ENCODE peak calls at places on chromosome 17, in seven cellular contexts. F is esophagus muscularis mucosa, C is A549, U is transverse colon, W is tibial nerve, X is upper lobe of left lung, P is stomach. G is an unnamed sample.

GRCh38 chr17:19327039-19327776 is 35.3 kb downstream of the B9D1 start:
- DNase-seq in F (no peak), C (peak), U (no peak), W (no peak), X (peak), P (no peak), G (no peak)

GRCh38 chr17:15262291-15263205 is 2.6 kb downstream of the PMP22 start:
- DNase-seq in F (peak), C (peak), U (peak), W (peak), X (peak), P (peak), G (peak)

GRCh38 chr17:76119409-76120371 is 16.1 kb upstream of the EXOC7 start:
- DNase-seq in F (no peak), C (no peak), U (no peak), W (no peak), X (no peak), P (no peak), G (no peak)

GRCh38 chr17:11642655-11643054 is 44.4 kb downstream of the DNAH9 start:
- DNase-seq in F (peak), C (no peak), U (no peak), W (peak), X (no peak), P (no peak), G (no peak)

GRCh38 chr17:14950216-14950615 is 314.9 kb downstream of the PMP22 start:
- DNase-seq in F (peak), C (no peak), U (no peak), W (no peak), X (no peak), P (no peak), G (no peak)

GRCh38 chr17:75271955-75272847 is 1.2 kb upstream of the MIF4GD start:
- DNase-seq in F (no peak), C (peak), U (no peak), W (no peak), X (no peak), P (no peak), G (no peak)

GRCh38 chr17:45833826-45834439 is 10.7 kb upstream of the SPPL2C start:
- DNase-seq in F (no peak), C (no peak), U (no peak), W (no peak), X (no peak), P (no peak), G (no peak)

GRCh38 chr17:62802531-62803205 is 5.4 kb downstream of the MARCHF10 start:
- DNase-seq in F (no peak), C (no peak), U (no peak), W (no peak), X (no peak), P (no peak), G (no peak)

GRCh38 chr17:75516619-75517276 is 420 bp downstream of the TSEN54 start:
- DNase-seq in F (no peak), C (no peak), U (peak), W (no peak), X (no peak), P (no peak), G (peak)

GRCh38 chr17:10192963-10193362 is 5.4 kb downstream of the GAS7 start:
- DNase-seq in F (no peak), C (no peak), U (no peak), W (no peak), X (no peak), P (no peak), G (no peak)

GRCh38 chr17:4490637-4491061 is 8.0 kb upstream of the SPNS2 start:
- DNase-seq in F (no peak), C (no peak), U (no peak), W (no peak), X (peak), P (no peak), G (no peak)

GRCh38 chr17:61662771-61663170 is 71.8 kb upstream of the NACA2 start:
- DNase-seq in F (no peak), C (no peak), U (no peak), W (no peak), X (no peak), P (no peak), G (no peak)

DNA sequence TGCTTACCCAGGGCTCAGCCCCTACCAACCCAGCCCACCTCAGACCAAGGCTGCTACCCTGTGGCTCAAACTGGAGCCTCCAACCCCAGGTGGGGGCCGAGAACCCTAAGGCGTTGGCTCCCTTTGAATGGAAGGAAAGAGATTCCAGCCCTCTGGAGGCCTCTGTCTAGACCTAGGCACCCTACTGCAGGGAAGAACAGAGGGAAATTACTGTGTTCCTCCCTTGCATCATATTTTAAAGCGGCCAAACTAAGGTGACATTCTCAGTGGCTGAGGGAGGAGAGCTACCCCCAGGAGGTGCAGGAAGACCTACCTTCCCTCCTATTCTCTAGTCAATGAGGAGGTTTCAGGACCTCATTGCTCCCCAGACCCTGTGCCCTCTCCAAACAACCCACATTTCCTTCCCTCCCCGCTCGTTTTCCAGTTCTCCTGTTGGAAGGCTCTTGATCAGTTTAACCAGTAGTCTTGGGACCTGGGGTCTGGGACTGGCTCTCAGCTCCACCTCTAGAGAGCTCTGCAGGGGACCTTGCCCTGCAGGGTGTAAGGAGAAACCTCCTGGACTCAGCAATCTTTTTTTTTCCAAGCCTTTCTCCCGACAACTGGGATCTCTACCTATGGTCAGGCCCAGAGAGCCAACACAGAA is 5.5 kb upstream of the HOXB8 start:
- DNase-seq in F (no peak), C (no peak), U (no peak), W (no peak), X (no peak), P (no peak), G (no peak)
- H3K27ac ChIP-seq in F (no peak), C (no peak), U (no peak), W (no peak), X (no peak), P (no peak), G (no peak)

DNA sequence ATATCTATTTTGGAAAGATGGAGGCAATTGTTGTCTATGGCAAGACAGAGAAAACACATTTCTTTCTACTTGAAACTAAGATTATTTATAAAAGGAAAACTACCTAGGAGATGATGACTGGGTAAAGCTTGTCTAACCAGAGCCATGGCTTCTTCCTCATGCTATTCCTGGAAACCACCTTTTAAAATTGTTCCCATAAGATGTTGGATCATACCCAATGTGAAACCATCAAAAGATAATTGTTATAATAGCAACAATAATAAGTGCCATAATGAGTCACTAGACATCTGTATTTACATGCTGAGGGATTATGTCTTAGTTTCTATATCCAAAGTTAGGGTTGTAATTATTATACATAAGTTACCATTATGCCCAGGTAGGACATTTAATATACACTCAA is 428.4 kb downstream of the KCNJ2 start:
- DNase-seq in F (no peak), C (no peak), U (no peak), W (no peak), X (no peak), P (no peak), G (no peak)
- TF ChIP-seq EP300 in F (no peak), C (no peak), U (no peak), W (no peak), X (no peak), P (no peak), G (no peak)

GRCh38 chr17:64329571-64329970 is 61.1 kb downstream of the PECAM1 start:
- DNase-seq in F (no peak), C (no peak), U (no peak), W (no peak), X (no peak), P (no peak), G (no peak)

GRCh38 chr17:64331946-64332493 is 58.6 kb downstream of the PECAM1 start:
- DNase-seq in F (no peak), C (no peak), U (no peak), W (peak), X (peak), P (no peak), G (no peak)

GRCh38 chr17:64334851-64335250 is 55.8 kb downstream of the PECAM1 start:
- DNase-seq in F (no peak), C (no peak), U (no peak), W (no peak), X (no peak), P (no peak), G (no peak)

GRCh38 chr17:64331366-64331765 is 59.3 kb downstream of the PECAM1 start:
- DNase-seq in F (no peak), C (no peak), U (no peak), W (no peak), X (peak), P (no peak), G (no peak)

DNA sequence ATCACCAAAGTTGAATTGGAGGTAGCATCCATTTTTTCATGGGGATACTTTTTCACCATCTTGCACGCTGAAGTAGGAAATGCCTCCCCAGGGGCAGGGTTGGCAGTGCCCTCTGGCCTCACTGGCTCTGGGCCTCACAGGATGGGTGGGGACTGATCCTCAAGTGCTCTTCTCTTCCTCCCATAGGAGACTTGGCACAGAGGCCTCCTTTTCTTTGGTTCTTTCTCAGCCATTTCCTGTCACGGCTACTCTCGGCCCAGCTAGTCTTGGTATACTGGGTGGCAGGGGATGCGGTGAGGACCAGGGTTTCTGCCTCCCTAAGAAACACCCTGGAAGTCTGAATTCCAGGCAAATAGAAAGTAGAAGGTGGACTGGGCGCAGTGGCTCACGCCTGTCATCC is 58.2 kb downstream of the PECAM1 start:
- DNase-seq in F (no peak), C (no peak), U (no peak), W (no peak), X (peak), P (no peak), G (no peak)
- H3K27ac ChIP-seq in F (peak), C (no peak), U (no peak), W (no peak), X (peak), P (no peak), G (no peak)

GRCh38 chr17:68021963-68022362 is 13.6 kb upstream of the KPNA2 start:
- DNase-seq in F (no peak), C (no peak), U (no peak), W (no peak), X (no peak), P (no peak), G (no peak)

GRCh38 chr17:68016838-68017237 is 18.7 kb upstream of the KPNA2 start:
- DNase-seq in F (no peak), C (no peak), U (no peak), W (no peak), X (no peak), P (no peak), G (no peak)

GRCh38 chr17:68020451-68020779 is 15.1 kb upstream of the KPNA2 start:
- DNase-seq in F (no peak), C (no peak), U (no peak), W (no peak), X (no peak), P (no peak), G (no peak)

GRCh38 chr17:68019336-68019674 is 16.2 kb upstream of the KPNA2 start:
- DNase-seq in F (no peak), C (peak), U (no peak), W (no peak), X (no peak), P (no peak), G (no peak)

DNA sequence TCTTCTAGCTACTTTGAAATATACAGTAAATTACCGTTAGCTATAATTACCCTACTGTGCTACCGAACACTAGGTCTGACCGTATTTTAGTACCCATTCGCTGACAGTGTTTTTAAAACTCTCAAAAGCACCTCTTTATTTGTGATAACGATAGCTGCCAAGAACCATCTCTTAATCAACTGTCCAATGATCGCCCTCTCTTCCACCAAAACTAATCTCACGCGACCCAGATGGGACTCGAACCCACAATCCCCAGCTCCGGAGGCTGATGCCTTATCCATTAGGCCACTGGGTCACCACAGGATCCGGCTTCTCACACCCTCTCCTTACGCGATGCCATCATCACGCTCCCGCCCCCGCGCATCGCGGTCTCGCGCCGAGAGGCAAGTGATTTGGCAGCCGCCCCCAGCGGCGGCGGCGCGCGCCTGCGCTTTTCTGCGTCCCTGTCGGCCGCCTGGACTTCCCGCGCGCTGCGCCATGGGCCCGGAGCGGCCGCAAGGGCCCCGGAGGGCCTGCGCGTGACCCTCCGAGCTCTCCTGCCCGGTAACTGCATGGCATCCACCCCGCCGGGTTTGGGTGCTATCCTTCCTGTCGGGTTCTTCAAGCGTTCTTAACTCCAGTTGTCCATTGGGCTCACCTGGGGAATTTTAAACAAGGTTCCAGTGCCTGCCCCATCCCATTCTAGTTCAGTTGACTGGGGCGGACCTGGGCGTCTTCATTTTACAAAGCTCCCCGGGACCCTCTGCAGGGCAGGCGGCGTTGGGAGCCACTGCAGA is 15.7 kb upstream of the KPNA2 start:
- DNase-seq in F (peak), C (peak), U (peak), W (peak), X (peak), P (peak), G (peak)
- TF ChIP-seq EP300 in F (no peak), C (no peak), U (no peak), W (peak), X (no peak), P (no peak), G (no peak)

DNA sequence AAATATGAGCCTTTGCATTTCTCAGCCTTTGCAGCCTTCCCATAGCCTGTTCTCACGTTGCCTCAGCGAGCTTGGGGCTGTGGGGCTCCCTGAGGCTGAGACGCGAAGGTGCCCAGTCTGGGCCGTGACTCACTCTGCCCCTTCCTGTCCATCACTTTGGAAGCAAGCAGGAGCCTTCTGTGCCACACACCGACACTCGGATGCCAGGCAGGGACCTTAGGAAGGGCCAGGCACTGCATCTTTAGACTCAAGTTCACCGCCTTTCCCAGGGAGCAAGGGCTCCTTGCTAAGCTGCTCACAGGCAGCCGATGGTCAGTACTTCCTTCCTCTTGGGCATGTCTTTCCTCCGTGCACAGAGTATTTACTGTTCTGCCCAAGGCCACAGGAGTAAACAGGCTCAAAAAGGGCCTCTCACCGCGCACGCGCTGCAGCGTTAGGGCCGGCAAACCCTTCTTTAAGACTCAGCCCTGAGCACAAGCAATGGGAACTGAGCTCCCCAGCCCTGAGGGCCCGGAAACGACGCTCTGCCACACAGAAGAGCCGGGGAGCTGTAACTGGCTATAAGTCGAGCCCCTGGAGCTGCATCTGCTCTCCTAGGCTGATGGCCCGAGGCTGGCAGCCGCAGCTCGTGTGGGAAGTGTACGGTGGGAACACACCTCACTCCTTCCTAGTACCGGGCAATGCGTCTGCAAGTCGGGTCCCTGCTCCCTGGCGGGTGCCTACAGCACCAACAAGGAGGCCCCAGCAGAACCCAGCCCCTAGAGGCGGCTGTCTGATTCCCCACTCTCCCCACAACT is 7.2 kb downstream of the TIMM22 start:
- DNase-seq in F (no peak), C (no peak), U (no peak), W (no peak), X (no peak), P (peak), G (peak)
- H3K27ac ChIP-seq in F (peak), C (no peak), U (peak), W (no peak), X (peak), P (peak), G (peak)

DNA sequence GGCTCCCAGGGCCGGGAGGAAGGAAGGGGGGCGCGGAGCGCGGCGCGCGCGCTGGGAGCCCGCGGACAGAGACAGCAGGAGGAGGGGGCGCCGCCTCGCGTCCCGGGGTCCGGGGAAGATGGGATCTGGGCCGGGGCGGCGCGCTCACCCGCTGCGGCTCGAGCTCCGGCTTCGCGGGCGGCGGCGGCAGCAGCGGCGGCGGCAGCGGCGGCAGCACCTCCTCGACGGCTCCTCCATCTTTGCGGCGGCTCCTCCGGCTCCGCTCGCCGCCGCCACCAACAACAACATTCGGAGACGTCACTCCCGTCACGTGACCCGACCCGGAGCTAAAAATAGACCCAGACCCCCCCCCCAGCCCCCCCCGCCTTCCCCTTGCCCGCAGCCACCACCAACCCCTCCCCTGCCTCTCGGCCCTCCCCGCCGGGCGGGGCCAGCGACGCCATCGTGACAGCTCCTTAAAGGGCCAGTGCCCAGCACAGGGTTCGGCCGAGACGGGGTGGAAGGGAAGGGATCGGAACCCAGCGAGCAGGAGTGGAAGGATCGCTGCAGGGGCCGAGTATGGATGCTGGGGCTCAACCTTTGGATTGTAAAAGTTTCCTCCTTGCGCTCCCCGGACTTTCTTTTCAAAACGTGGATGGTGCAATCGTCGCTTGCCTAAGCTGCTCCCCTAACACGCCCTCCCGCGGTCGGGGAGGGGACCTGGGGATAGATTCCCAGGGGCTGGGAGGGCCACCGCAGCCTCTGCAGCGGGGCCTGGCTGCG is at the start of gene HDAC5:
- DNase-seq in F (peak), C (peak), U (peak), W (peak), X (peak), P (peak), G (peak)
- TF ChIP-seq EP300 in F (no peak), C (no peak), U (no peak), W (peak), X (no peak), P (no peak), G (peak)

GRCh38 chr17:29698837-29699236 is 76.1 kb upstream of the CORO6 start:
- DNase-seq in F (no peak), C (no peak), U (no peak), W (no peak), X (no peak), P (no peak), G (no peak)

GRCh38 chr17:29694923-29695563 is 72.3 kb upstream of the CORO6 start:
- DNase-seq in F (no peak), C (no peak), U (no peak), W (no peak), X (no peak), P (no peak), G (no peak)

GRCh38 chr17:29697371-29697770 is 74.7 kb upstream of the CORO6 start:
- DNase-seq in F (no peak), C (no peak), U (no peak), W (no peak), X (no peak), P (no peak), G (no peak)

GRCh38 chr17:29698019-29698777 is 75.5 kb upstream of the CORO6 start:
- DNase-seq in F (no peak), C (no peak), U (no peak), W (no peak), X (no peak), P (no peak), G (no peak)

GRCh38 chr17:29693751-29694150 is 71.0 kb upstream of the CORO6 start:
- DNase-seq in F (no peak), C (no peak), U (no peak), W (no peak), X (no peak), P (no peak), G (no peak)
- H3K27ac ChIP-seq in F (no peak), C (no peak), U (no peak), W (no peak), X (no peak), P (no peak), G (no peak)

DNA sequence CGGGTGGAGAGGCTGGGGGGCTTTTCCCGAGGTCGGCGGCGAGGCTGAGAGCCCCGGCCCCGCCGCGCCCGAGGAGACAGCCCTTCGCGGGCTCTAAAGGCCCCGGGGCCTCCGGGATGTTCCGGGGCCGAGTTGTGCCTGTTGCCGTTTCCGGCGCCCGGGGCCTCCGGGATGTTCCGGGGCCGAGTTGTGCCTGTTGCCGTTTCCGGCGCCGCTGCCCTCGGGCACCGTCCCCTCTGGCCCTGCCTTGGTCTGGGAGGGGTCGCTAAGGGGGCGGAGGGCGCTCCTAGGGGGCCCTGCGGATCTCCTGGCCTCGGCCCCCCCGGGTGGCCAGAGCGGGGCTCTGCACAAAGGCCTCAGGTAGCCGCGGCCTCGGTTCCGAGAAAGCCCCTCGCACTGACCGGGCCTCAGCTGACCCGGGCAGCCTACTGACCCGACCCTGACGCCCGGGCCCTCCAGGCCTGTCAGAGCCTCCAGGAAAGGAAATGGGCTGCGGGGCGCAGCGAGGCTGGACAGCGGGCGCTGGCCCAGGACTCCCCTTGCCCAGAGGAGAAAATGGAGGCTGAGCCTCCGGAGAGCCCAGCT is 24.2 kb downstream of the ACTG1 start:
- DNase-seq in F (no peak), C (no peak), U (no peak), W (no peak), X (no peak), P (no peak), G (peak)
- TF ChIP-seq EP300 in F (no peak), C (no peak), U (no peak), W (no peak), X (no peak), P (no peak), G (no peak)